ENCODE peak calls at places on chromosome 15, in five cellular contexts. One of them, this sample, is unnamed.

GRCh38 chr15:68435966-68436365 is 4.0 kb upstream of the ITGA11 start:
- DNase-seq in A549: no peak
- DNase-seq in GM12878: no peak
- DNase-seq in K562: no peak
- DNase-seq in HepG2: no peak
- DNase-seq in this sample: no peak

GRCh38 chr15:68334661-68335124 is 57.1 kb downstream of the FEM1B start:
- DNase-seq in A549: no peak
- DNase-seq in GM12878: no peak
- DNase-seq in K562: no peak
- DNase-seq in HepG2: no peak
- DNase-seq in this sample: no peak

GRCh38 chr15:68277131-68277604 is 377 bp upstream of the FEM1B start:
- DNase-seq in A549: no peak
- DNase-seq in GM12878: no peak
- DNase-seq in K562: no peak
- DNase-seq in HepG2: no peak
- DNase-seq in this sample: peak; percentile 59

GRCh38 chr15:69755571-69756310 is 303.1 kb downstream of the RPLP1 start:
- DNase-seq in A549: no peak
- DNase-seq in GM12878: peak; percentile 93
- DNase-seq in K562: no peak
- DNase-seq in HepG2: no peak
- DNase-seq in this sample: no peak

GRCh38 chr15:85312486-85312885 is 67.9 kb upstream of the AKAP13 start:
- DNase-seq in A549: no peak
- DNase-seq in GM12878: peak; percentile 77
- DNase-seq in K562: no peak
- DNase-seq in HepG2: peak; percentile 31
- DNase-seq in this sample: no peak

GRCh38 chr15:62549345-62549970 is 384.4 kb upstream of the C2CD4B start:
- DNase-seq in A549: peak; percentile 76
- DNase-seq in GM12878: no peak
- DNase-seq in K562: peak; percentile 27
- DNase-seq in HepG2: peak; percentile 40
- DNase-seq in this sample: peak; percentile 54

GRCh38 chr15:75517233-75517632 is 61.9 kb downstream of the PTPN9 start:
- DNase-seq in A549: no peak
- DNase-seq in GM12878: no peak
- DNase-seq in K562: no peak
- DNase-seq in HepG2: no peak
- DNase-seq in this sample: no peak

GRCh38 chr15:85760049-85760448 is 34.7 kb downstream of the KLHL25 start:
- DNase-seq in A549: no peak
- DNase-seq in GM12878: no peak
- DNase-seq in K562: no peak
- DNase-seq in HepG2: no peak
- DNase-seq in this sample: no peak

GRCh38 chr15:98753726-98754125 is 105.4 kb downstream of the IGF1R start:
- DNase-seq in A549: no peak
- DNase-seq in GM12878: no peak
- DNase-seq in K562: no peak
- DNase-seq in HepG2: no peak
- DNase-seq in this sample: no peak

GRCh38 chr15:73346735-73347312 is 21.9 kb downstream of the HCN4 start:
- DNase-seq in A549: peak; percentile 48
- DNase-seq in GM12878: no peak
- DNase-seq in K562: peak; percentile 64
- DNase-seq in HepG2: peak; percentile 27
- DNase-seq in this sample: peak; percentile 87

GRCh38 chr15:95286316-95286880 is 1044.1 kb upstream of the NR2F2 start:
- DNase-seq in A549: no peak
- DNase-seq in GM12878: no peak
- DNase-seq in K562: no peak
- DNase-seq in HepG2: no peak
- DNase-seq in this sample: no peak

GRCh38 chr15:66982816-66983215 is 82.6 kb upstream of the SMAD3 start:
- DNase-seq in A549: no peak
- DNase-seq in GM12878: no peak
- DNase-seq in K562: no peak
- DNase-seq in HepG2: no peak
- DNase-seq in this sample: no peak

GRCh38 chr15:47301481-47301880 is 415.8 kb upstream of the SEMA6D start:
- DNase-seq in A549: no peak
- DNase-seq in GM12878: no peak
- DNase-seq in K562: no peak
- DNase-seq in HepG2: no peak
- DNase-seq in this sample: no peak

GRCh38 chr15:64161688-64162477 is 939 bp downstream of the PPIB start:
- DNase-seq in A549: no peak
- DNase-seq in GM12878: no peak
- DNase-seq in K562: no peak
- DNase-seq in HepG2: no peak
- DNase-seq in this sample: no peak

GRCh38 chr15:64164436-64164835 is 1.6 kb upstream of the PPIB start:
- DNase-seq in A549: no peak
- DNase-seq in GM12878: no peak
- DNase-seq in K562: no peak
- DNase-seq in HepG2: no peak
- DNase-seq in this sample: no peak

GRCh38 chr15:64162478-64162868 is 349 bp downstream of the PPIB start:
- DNase-seq in A549: no peak
- DNase-seq in GM12878: no peak
- DNase-seq in K562: peak; percentile 44
- DNase-seq in HepG2: no peak
- DNase-seq in this sample: no peak

GRCh38 chr15:64162869-64163661 is at the start of gene PPIB:
- DNase-seq in A549: peak; percentile 98
- DNase-seq in GM12878: peak; percentile 91
- DNase-seq in K562: peak; percentile 97
- DNase-seq in HepG2: peak; percentile 93
- DNase-seq in this sample: peak; percentile 95

GRCh38 chr15:64163662-64164362 is 990 bp upstream of the PPIB start:
- DNase-seq in A549: no peak
- DNase-seq in GM12878: no peak
- DNase-seq in K562: no peak
- DNase-seq in HepG2: peak; percentile 62
- DNase-seq in this sample: no peak
- TF ChIP-seq USF2 in A549: no peak
- TF ChIP-seq USF2 in GM12878: no peak
- TF ChIP-seq USF2 in K562: no peak
- TF ChIP-seq USF2 in HepG2: no peak
- TF ChIP-seq USF2 in this sample: no peak

DNA sequence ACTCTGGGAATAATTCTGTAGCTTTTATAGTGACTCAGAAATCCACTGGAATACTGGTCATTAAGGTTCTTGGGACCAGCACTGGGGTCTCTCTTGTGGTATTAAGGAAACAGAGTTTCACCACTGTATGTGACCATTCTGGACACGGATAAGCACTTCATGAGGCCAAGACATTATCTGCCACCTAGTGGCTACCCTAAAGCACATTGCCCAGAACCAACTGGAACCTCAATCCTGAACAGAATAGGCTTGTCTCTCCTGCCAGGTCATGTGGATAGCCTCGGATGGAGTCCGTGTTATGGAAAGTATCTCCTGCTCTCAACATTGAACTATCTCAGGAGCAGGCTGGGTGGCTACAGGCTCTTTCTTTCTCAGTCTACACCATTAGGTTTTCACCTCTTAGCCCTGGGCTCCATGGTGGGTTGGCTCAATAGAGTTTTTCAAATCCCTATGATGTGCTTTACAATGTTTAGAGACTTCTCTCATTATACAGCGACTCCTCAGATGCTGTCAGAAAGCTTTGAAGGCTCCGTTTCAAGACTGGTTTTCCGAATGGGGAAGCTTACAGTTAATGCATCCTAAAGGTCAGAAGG is 167.6 kb upstream of the ST8SIA2 start:
- DNase-seq in A549: peak; percentile 32
- DNase-seq in GM12878: no peak
- DNase-seq in K562: no peak
- DNase-seq in HepG2: peak; percentile 25
- DNase-seq in this sample: peak; percentile 17
- TF ChIP-seq ESRRA in A549: no peak
- TF ChIP-seq ESRRA in GM12878: no peak
- TF ChIP-seq ESRRA in K562: no peak
- TF ChIP-seq ESRRA in HepG2: no peak
- TF ChIP-seq ESRRA in this sample: no peak

GRCh38 chr15:55687792-55688191 is 55.2 kb downstream of the PRTG start:
- DNase-seq in A549: no peak
- DNase-seq in GM12878: no peak
- DNase-seq in K562: no peak
- DNase-seq in HepG2: no peak
- DNase-seq in this sample: no peak

GRCh38 chr15:55685292-55685691 is 57.7 kb downstream of the PRTG start:
- DNase-seq in A549: no peak
- DNase-seq in GM12878: no peak
- DNase-seq in K562: no peak
- DNase-seq in HepG2: no peak
- DNase-seq in this sample: no peak

GRCh38 chr15:55681631-55682030 is 61.3 kb downstream of the PRTG start:
- DNase-seq in A549: no peak
- DNase-seq in GM12878: no peak
- DNase-seq in K562: no peak
- DNase-seq in HepG2: no peak
- DNase-seq in this sample: no peak

GRCh38 chr15:55683366-55683765 is 59.6 kb downstream of the PRTG start:
- DNase-seq in A549: no peak
- DNase-seq in GM12878: no peak
- DNase-seq in K562: no peak
- DNase-seq in HepG2: no peak
- DNase-seq in this sample: no peak
- TF ChIP-seq USF2 in A549: no peak
- TF ChIP-seq USF2 in GM12878: no peak
- TF ChIP-seq USF2 in K562: no peak
- TF ChIP-seq USF2 in HepG2: no peak
- TF ChIP-seq USF2 in this sample: no peak

DNA sequence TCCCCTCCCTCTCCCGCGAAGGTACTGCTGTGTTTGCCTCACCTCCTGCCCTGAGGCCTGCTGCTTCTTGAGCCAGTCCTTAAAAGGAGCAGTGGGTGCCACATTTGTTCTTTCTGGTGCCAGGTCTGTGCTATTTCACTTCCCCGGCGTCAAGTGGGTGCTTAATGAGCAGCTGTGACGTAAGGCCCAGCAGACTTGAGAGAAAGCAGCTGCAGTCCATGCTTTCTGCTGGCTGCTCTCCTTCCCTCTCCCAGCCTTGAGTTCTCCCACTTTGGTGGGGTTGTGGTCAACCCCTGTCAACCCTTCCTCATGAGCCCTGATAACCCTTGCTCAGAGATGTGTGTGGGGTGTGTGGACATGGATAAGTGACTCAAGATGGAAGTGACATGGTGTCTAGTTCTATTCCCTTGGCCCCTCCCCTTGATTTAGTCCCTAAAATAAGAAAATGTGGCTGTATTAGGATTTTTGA is 6.9 kb downstream of the INAFM2 start:
- DNase-seq in A549: no peak
- DNase-seq in GM12878: no peak
- DNase-seq in K562: peak; percentile 82
- DNase-seq in HepG2: no peak
- DNase-seq in this sample: no peak
- TF ChIP-seq ESRRA in A549: no peak
- TF ChIP-seq ESRRA in GM12878: no peak
- TF ChIP-seq ESRRA in K562: peak; percentile 52
- TF ChIP-seq ESRRA in HepG2: no peak
- TF ChIP-seq ESRRA in this sample: no peak

DNA sequence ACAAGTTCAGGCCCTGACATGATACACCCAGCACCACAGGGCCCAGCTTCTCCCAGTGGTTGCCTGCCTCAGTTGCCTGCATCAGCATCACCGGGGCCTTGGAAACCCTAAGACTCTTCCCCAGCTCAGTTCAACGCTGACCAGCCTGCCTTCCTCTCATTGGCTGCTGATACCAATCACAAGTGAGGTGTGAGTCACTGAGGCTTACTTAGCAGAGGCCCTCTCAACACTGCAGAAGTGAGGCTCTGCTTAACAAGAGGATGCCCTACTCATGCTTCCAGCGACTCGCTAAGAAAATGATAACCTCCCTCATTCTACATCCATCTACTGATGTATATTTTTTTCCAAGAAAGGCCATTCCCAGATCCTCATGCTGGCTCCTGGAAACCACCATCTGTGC is 151.9 kb downstream of the ADAMTS17 start:
- DNase-seq in A549: no peak
- DNase-seq in GM12878: no peak
- DNase-seq in K562: peak; percentile 8
- DNase-seq in HepG2: no peak
- DNase-seq in this sample: no peak
- TF ChIP-seq USF2 in A549: no peak
- TF ChIP-seq USF2 in GM12878: no peak
- TF ChIP-seq USF2 in K562: no peak
- TF ChIP-seq USF2 in HepG2: no peak
- TF ChIP-seq USF2 in this sample: no peak

GRCh38 chr15:71802770-71803169 is 7.6 kb upstream of the NR2E3 start:
- DNase-seq in A549: no peak
- DNase-seq in GM12878: no peak
- DNase-seq in K562: peak; percentile 60
- DNase-seq in HepG2: no peak
- DNase-seq in this sample: peak; percentile 88
- TF ChIP-seq ESRRA in A549: no peak
- TF ChIP-seq ESRRA in GM12878: no peak
- TF ChIP-seq ESRRA in K562: no peak
- TF ChIP-seq ESRRA in HepG2: no peak
- TF ChIP-seq ESRRA in this sample: no peak

DNA sequence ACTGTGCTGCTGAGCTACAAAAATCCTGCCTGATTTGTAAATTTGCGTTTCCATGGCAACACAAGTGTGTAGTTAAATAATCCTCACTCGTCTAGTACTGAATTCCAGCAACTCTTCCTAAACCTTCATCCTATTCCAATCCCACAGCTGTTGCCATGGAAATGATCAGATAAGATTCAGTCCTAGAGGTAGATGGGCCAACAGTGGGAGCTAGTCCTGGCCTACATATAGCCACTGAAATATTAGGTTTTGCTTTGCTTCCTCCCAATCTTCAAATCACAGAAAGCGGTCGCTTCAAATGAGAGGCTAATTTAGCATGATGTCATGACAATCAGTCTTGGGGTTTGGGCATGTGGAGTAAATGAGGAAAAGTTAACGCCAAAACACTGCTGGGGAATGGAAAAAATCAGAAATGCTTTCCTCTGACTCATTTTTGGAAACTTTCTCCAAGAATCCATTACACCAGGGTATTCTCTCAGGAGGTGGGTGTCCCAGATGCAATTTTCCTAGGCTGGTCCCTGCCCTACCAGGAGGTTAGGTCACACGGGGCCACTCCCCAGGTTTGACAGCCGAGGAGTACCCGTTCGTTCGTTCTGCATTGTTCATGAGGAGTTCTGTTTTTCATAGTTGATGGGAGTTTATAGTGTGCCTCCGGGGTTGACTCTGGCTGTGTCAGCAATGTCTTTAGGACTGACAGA is 159.2 kb upstream of the SLCO3A1 start:
- DNase-seq in A549: no peak
- DNase-seq in GM12878: no peak
- DNase-seq in K562: no peak
- DNase-seq in HepG2: no peak
- DNase-seq in this sample: no peak
- TF ChIP-seq USF2 in A549: no peak
- TF ChIP-seq USF2 in GM12878: no peak
- TF ChIP-seq USF2 in K562: no peak
- TF ChIP-seq USF2 in HepG2: no peak
- TF ChIP-seq USF2 in this sample: no peak

GRCh38 chr15:92123848-92124631 is 269.6 kb upstream of the ST8SIA2 start:
- DNase-seq in A549: no peak
- DNase-seq in GM12878: no peak
- DNase-seq in K562: no peak
- DNase-seq in HepG2: no peak
- DNase-seq in this sample: peak; percentile 28
- TF ChIP-seq ESRRA in A549: no peak
- TF ChIP-seq ESRRA in GM12878: no peak
- TF ChIP-seq ESRRA in K562: no peak
- TF ChIP-seq ESRRA in HepG2: no peak
- TF ChIP-seq ESRRA in this sample: no peak

This sample was measured in WTC11.